ENCODE peak calls at places on chromosomes 16 and 17, in six cellular contexts. T is cardiac muscle cell, D is stomach, B is psoas muscle, Q is A549, F is lung. O is an unnamed sample.
A peak's percentile ranks its signal among the peaks of the same experiment; 100 is the strongest.

GRCh38 chr16:84599528-84600202 is 18.2 kb downstream of the COTL1 start:
- DNase-seq in T (peak; percentile 60), D (peak; percentile 51), B (peak; percentile 60), Q (peak; percentile 46), F (peak; percentile 64), O (no peak)

GRCh38 chr16:66705790-66706505 is 9.4 kb upstream of the CMTM4 start:
- DNase-seq in T (no peak), D (peak; percentile 73), B (peak; percentile 53), Q (no peak), F (peak; percentile 72), O (no peak)

GRCh38 chr17:59761385-59762021 is 54.0 kb downstream of the VMP1 start:
- DNase-seq in T (peak; percentile 56), D (no peak), B (no peak), Q (peak; percentile 81), F (no peak), O (no peak)

GRCh38 chr16:23729503-23730424 is 16.7 kb upstream of the ERN2 start:
- DNase-seq in T (no peak), D (peak; percentile 58), B (no peak), Q (peak; percentile 42), F (no peak), O (no peak)

GRCh38 chr16:2147981-2148671 is at the start of gene RAB26:
- DNase-seq in T (peak; percentile 81), D (peak; percentile 95), B (peak; percentile 85), Q (peak; percentile 84), F (peak; percentile 87), O (peak; percentile 84)

GRCh38 chr17:19369846-19370492 is 7.4 kb upstream of the B9D1 start:
- DNase-seq in T (no peak), D (no peak), B (no peak), Q (no peak), F (peak; percentile 57), O (peak; percentile 23)

GRCh38 chr16:84928679-84929420 is 82.5 kb downstream of the ZDHHC7 start:
- DNase-seq in T (no peak), D (peak; percentile 70), B (peak; percentile 87), Q (no peak), F (no peak), O (no peak)

GRCh38 chr17:83194761-83195329 is 115.4 kb downstream of the METRNL start:
- DNase-seq in T (no peak), D (no peak), B (peak; percentile 29), Q (no peak), F (no peak), O (peak; percentile 58)

GRCh38 chr17:2421315-2422147 is 20.7 kb upstream of the MNT start:
- DNase-seq in T (no peak), D (no peak), B (no peak), Q (peak; percentile 61), F (no peak), O (no peak)

GRCh38 chr17:38589462-38590114 is 16.2 kb downstream of the SRCIN1 start:
- DNase-seq in T (no peak), D (no peak), B (no peak), Q (no peak), F (no peak), O (no peak)

GRCh38 chr17:74776990-74777389 is 845 bp upstream of the NAT9 start:
- DNase-seq in T (no peak), D (no peak), B (no peak), Q (no peak), F (no peak), O (no peak)

GRCh38 chr17:79038545-79039135 is 14.7 kb downstream of the C1QTNF1 start:
- DNase-seq in T (no peak), D (no peak), B (peak; percentile 75), Q (peak; percentile 85), F (no peak), O (peak; percentile 88)

GRCh38 chr17:79942591-79943353 is 92.9 kb downstream of the TBC1D16 start:
- DNase-seq in T (no peak), D (no peak), B (peak; percentile 28), Q (no peak), F (no peak), O (peak; percentile 62)

GRCh38 chr16:50245417-50246298 is 20.7 kb upstream of the ADCY7 start:
- DNase-seq in T (peak; percentile 77), D (peak; percentile 55), B (peak; percentile 55), Q (peak; percentile 83), F (peak; percentile 63), O (peak; percentile 87)

GRCh38 chr17:4110152-4110551 is 32.7 kb downstream of the ZZEF1 start:
- DNase-seq in T (no peak), D (no peak), B (no peak), Q (no peak), F (no peak), O (no peak)

GRCh38 chr16:11349599-11350276 is 4.5 kb downstream of the RMI2 start:
- DNase-seq in T (no peak), D (peak; percentile 63), B (peak; percentile 72), Q (no peak), F (peak; percentile 51), O (no peak)

GRCh38 chr16:24721830-24722238 is 7.6 kb upstream of the TNRC6A start:
- DNase-seq in T (no peak), D (no peak), B (no peak), Q (no peak), F (no peak), O (no peak)

GRCh38 chr17:76419576-76420245 is 33.2 kb downstream of the UBE2O start:
- DNase-seq in T (no peak), D (no peak), B (no peak), Q (no peak), F (no peak), O (no peak)
- H3K27ac ChIP-seq in T (peak overlapping the region; percentile 83), D (no peak overlapping the region), B (peak overlapping the region; percentile 36), Q (no peak overlapping the region), F (no peak overlapping the region), O (no peak overlapping the region)

GRCh38 chr17:81254955-81255717 is 16.0 kb downstream of the NDUFAF8 start:
- DNase-seq in T (peak; percentile 91), D (peak; percentile 96), B (peak; percentile 88), Q (peak; percentile 77), F (peak; percentile 91), O (peak; percentile 95)
- H3K27ac ChIP-seq in T (peak overlapping the region; percentile 15), D (peak overlapping the region; percentile 49), B (peak overlapping the region; percentile 74), Q (no peak overlapping the region), F (peak overlapping the region; percentile 71), O (peak overlapping the region; percentile 12)

GRCh38 chr16:71900336-71900735 is 5.0 kb downstream of the IST1 start:
- DNase-seq in T (no peak), D (no peak), B (no peak), Q (no peak), F (no peak), O (no peak)
- H3K27ac ChIP-seq in T (peak overlapping the region; percentile 70), D (peak overlapping the region; percentile 68), B (peak overlapping the region; percentile 42), Q (no peak overlapping the region), F (no peak overlapping the region), O (no peak overlapping the region)

GRCh38 chr17:61401280-61402072 is 1.8 kb downstream of the TBX2 start:
- DNase-seq in T (peak; percentile 29), D (no peak), B (no peak), Q (no peak), F (no peak), O (no peak)

GRCh38 chr17:61400786-61401279 is 1.2 kb downstream of the TBX2 start:
- DNase-seq in T (peak; percentile 24), D (no peak), B (no peak), Q (no peak), F (no peak), O (no peak)

GRCh38 chr17:61398721-61399130 is 917 bp upstream of the TBX2 start:
- DNase-seq in T (no peak), D (no peak), B (no peak), Q (no peak), F (no peak), O (no peak)

GRCh38 chr17:61399131-61400057 is at the start of gene TBX2:
- DNase-seq in T (peak; percentile 94), D (peak; percentile 51), B (peak; percentile 64), Q (peak; percentile 92), F (peak; percentile 74), O (no peak)

DNA sequence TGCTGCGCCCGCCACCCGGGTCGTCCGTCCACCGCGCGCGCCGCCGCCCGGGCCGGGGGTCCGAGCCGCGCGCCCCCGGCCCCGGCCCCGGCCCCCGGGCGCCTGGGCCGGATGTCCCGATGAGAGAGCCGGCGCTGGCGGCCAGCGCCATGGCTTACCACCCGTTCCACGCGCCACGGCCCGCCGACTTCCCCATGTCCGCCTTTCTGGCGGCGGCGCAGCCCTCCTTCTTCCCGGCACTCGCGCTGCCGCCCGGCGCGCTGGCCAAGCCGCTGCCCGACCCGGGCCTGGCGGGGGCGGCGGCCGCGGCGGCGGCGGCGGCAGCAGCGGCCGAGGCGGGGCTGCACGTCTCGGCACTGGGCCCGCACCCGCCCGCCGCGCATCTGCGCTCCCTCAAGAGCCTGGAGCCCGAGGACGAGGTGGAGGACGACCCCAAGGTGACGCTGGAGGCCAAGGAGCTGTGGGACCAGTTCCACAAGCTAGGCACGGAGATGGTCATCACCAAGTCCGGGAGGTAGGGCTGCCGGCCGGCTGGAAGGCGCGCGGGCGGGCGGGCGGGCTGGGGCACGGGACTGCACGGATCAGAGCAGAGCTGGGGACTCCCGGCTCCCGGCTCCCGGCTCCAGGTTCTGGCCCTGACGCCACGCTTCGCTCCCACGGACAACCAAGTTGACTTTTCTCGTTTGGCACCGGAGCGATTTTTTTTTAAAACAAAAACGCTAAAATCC is 579 bp downstream of the TBX2 start:
- DNase-seq in T (peak; percentile 63), D (no peak), B (no peak), Q (peak; percentile 71), F (no peak), O (no peak)
- H3K27ac ChIP-seq in T (peak overlapping the region; percentile 72), D (peak overlapping the region; percentile 73), B (peak overlapping the region; percentile 50), Q (peak overlapping the region; percentile 84), F (peak overlapping the region; percentile 84), O (no peak overlapping the region)

GRCh38 chr17:42891539-42892152 is 9.0 kb upstream of the G6PC1 start:
- DNase-seq in T (peak; percentile 72), D (peak; percentile 56), B (peak; percentile 28), Q (no peak), F (no peak), O (no peak)
- H3K27ac ChIP-seq in T (peak overlapping the region; percentile 95), D (peak overlapping the region; percentile 75), B (peak overlapping the region; percentile 86), Q (no peak overlapping the region), F (peak overlapping the region; percentile 43), O (no peak overlapping the region)

DNA sequence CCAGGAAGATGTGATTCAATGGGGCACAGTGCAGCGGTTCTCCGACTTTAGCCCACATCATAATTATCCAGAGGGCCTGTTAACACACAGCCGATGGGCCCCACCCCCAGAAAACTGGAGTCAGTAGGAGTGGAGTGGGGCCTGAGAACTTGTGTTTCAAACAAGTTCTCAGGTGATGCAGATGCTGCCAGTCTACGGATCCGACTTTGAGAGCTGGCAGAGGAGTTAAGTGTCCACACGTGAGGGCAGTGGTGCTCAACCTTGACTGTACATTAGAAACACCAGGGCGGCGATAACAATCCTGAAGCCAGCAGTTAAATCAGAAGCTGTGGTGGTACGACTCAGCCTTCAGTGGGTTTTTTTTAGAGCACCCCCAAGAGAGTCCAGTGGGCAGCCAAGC is 75.0 kb downstream of the GPRC5B start:
- DNase-seq in T (no peak), D (no peak), B (no peak), Q (no peak), F (no peak), O (no peak)
- H3K27ac ChIP-seq in T (no peak overlapping the region), D (peak overlapping the region; percentile 89), B (peak overlapping the region; percentile 91), Q (peak overlapping the region; percentile 74), F (no peak overlapping the region), O (no peak overlapping the region)

DNA sequence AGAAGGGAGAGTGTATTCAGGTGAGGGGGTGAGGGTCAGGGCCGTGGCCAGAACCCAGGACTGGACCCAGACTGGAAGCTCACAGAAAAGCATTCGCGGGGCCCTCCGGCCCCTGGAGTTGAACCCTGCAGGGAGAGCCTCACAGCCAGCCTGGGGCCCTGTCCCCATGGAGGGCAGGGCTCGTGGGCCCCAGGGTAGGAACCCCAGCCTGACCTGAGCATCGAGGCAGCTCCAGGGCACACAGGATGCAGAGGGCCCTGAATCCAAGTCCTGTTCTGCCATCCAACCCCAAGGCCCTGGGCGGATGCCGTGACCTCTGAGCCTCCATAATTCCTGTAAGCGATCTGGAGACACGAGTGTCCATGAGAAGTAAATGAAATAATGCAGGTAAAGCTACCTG is 79.1 kb downstream of the MGAT5B start:
- DNase-seq in T (no peak), D (no peak), B (no peak), Q (no peak), F (no peak), O (no peak)
- H3K27ac ChIP-seq in T (no peak overlapping the region), D (no peak overlapping the region), B (no peak overlapping the region), Q (no peak overlapping the region), F (no peak overlapping the region), O (no peak overlapping the region)